ENCODE peak calls at places on chromosomes 13 and 19, in six cellular contexts. I is GM23248, Z is MM.1S, L is SK-N-SH, J is neural progenitor cell, O is PC-3. G is an unnamed sample. For H3F3A, the result is how much of the 10 kb centered on the place peaks cover.

GRCh38 chr13:49641810-49642291 is 13.5 kb downstream of the ARL11 start:
- DNase-seq in Z (no peak), J (no peak), O (peak), I (peak), L (no peak), G (no peak)

GRCh38 chr13:76992548-76993001 is 694 bp downstream of the CLN5 start:
- DNase-seq in L (peak), I (peak), J (peak), Z (peak), O (peak), G (peak)

GRCh38 chr13:72539925-72540324 is 187.5 kb downstream of the MZT1 start:
- DNase-seq in I (no peak), J (no peak), O (no peak), Z (no peak), L (no peak), G (no peak)

GRCh38 chr19:3024870-3025515 is 4.1 kb downstream of the TLE2 start:
- DNase-seq in O (no peak), L (peak), Z (no peak), J (peak), I (no peak), G (peak)

GRCh38 chr13:97395437-97396136 is 38.4 kb upstream of the RAP2A start:
- DNase-seq in I (peak), O (peak), Z (no peak), L (no peak), J (no peak), G (no peak)

GRCh38 chr13:110245421-110245899 is 61.5 kb downstream of the COL4A1 start:
- DNase-seq in L (peak), J (no peak), I (peak), Z (no peak), O (no peak), G (no peak)

GRCh38 chr13:94481966-94482365 is 2.5 kb upstream of the DCT start:
- DNase-seq in Z (no peak), L (no peak), J (no peak), I (peak), O (peak), G (no peak)

GRCh38 chr13:71252191-71252704 is 614.8 kb downstream of the DACH1 start:
- DNase-seq in Z (no peak), J (no peak), L (no peak), I (no peak), O (peak), G (no peak)

GRCh38 chr19:1566392-1567115 is 1.6 kb downstream of the MEX3D start:
- DNase-seq in J (peak), L (peak), O (peak), I (peak), Z (no peak), G (peak)

GRCh38 chr13:43905435-43906031 is 25.8 kb downstream of the LACC1 start:
- DNase-seq in I (peak), J (peak), L (peak), O (peak), Z (peak), G (peak)

GRCh38 chr13:64551755-64552154 is 2678.4 kb downstream of the PCDH9 start:
- DNase-seq in J (no peak), Z (no peak), L (no peak), I (peak), O (peak), G (no peak)

GRCh38 chr19:45901432-45901903 is 945 bp downstream of the MYPOP start:
- DNase-seq in Z (no peak), J (peak), L (peak), O (no peak), I (peak), G (peak)

DNA sequence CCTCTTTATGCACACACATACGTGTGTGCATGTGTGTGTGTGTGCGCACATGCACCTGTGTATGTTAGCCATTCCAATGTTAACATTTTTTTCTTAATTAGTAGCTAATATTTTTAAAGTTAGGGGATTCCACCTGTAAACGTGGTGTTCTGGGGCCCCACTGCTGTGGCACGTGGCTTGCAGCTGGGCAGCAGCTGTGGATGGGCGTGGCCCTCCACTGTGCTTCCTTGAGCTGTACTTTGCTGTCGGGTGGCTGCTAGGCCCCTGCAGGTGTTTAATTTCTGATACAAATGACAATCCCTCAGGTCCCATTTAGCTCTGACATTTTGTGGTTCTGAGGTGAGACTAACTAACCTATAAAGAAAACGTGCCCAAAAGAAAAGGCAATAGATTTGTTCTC is 58.9 kb upstream of the GJB6 start:
- DNase-seq in L (no peak), O (no peak), Z (peak), I (no peak), J (no peak), G (no peak)
- TF ChIP-seq EZH2phosphoT487 in L (no peak), O (no peak), Z (no peak), I (no peak), J (no peak), G (no peak)

GRCh38 chr19:11127905-11128304 is 27.7 kb downstream of the SPC24 start:
- DNase-seq in L (no peak), J (no peak), I (no peak), Z (no peak), O (no peak), G (no peak)
- H3F3A ChIP-seq in L (under half), J (half or more), I (under half), Z (under half), O (under half), G (half or more)

GRCh38 chr19:49850221-49850486 is 805 bp upstream of the PTOV1 start:
- DNase-seq in I (no peak), O (no peak), Z (no peak), J (no peak), L (no peak), G (no peak)

GRCh38 chr19:49846408-49846807 is 4.6 kb upstream of the PTOV1 start:
- DNase-seq in I (no peak), Z (no peak), L (no peak), O (no peak), J (no peak), G (no peak)

GRCh38 chr19:49849433-49850220 is 1.3 kb upstream of the PTOV1 start:
- DNase-seq in J (no peak), Z (no peak), O (no peak), I (no peak), L (no peak), G (no peak)

GRCh38 chr19:49848938-49849337 is 2.0 kb upstream of the PTOV1 start:
- DNase-seq in O (peak), L (no peak), J (no peak), Z (no peak), I (no peak), G (no peak)

DNA sequence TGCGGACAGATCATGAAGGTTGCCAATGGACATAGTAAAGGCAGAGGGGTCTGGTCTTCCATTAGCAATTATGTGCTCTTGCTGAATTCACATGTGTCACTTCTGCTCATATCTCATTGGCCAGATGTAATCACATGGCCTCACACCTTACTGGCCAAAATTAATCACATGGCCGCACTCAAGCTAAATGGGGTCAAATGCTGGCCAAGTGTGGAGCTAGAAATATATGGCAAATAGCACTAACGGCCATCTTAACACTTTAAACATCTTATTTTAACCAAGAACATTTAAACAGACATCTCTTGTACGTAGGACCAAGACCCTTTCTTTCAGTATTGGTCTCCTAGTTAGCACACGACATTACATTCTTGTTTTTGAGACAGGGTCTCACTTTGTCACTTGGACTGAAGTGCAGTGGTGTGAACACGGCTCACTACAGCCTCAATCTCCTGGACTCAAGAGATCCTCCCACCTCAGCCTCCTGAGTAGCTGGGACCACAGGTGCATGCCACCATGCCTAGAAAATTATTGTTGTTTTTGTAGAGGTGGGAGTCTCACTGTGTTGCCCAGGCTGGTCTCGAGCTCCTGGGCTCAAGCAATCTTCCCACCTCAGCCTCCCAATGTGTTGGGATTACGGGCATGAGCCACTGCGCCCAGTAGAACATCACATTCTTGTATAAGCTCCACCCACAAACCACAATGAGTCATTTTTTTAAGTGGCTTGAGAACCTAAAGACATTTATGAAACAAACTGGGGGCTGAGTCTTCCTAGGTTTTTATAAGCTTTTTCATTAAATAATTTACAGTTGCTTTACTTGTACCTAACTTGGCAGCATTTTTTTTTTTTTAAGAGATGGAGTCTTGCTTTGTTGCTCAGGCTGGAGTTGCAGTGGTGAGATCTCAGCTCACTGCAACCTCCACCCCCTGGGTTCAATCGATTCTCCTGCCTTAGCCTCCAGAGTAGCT is 2.9 kb upstream of the PTOV1 start:
- DNase-seq in I (peak), J (no peak), O (peak), Z (no peak), L (no peak), G (no peak)
- TF ChIP-seq EZH2phosphoT487 in I (no peak), J (no peak), O (no peak), Z (no peak), L (no peak), G (no peak)

DNA sequence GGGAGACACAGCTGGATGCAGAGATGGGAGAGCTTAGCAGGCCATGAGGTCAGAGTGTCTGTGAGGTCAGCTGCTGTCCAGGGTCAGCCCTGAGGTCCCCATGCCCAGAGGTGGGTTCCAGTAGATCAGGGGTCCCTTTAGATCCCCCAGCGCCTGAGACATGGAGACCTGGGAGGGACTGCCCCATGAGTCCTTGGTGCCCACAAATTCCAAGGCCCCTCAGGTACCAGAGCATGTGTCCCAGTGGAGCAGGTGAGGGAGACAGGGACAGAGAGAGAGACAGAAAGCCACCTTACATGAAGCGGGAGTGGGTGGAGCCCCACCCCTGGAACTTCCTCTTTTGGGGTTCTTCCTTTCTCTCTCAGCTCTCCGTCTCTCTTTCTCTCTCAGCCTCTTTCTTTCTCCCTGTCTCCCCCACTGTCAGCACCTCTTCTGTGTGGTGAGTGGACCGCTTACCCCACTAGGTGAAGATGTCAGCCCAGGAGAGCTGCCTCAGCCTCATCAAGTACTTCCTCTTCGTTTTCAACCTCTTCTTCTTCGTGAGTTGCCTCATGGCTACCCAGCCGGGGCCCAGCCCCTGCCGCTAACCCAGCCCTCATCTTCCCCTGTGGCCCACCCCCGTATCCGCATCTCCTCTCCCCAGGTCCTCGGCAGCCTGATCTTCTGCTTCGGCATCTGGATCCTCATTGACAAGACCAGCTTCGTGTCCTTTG is at the start of gene CD37:
- DNase-seq in O (no peak), L (no peak), I (no peak), J (no peak), Z (no peak), G (no peak)
- H3F3A ChIP-seq in O (under half), L (under half), I (under half), J (under half), Z (under half), G (under half)

DNA sequence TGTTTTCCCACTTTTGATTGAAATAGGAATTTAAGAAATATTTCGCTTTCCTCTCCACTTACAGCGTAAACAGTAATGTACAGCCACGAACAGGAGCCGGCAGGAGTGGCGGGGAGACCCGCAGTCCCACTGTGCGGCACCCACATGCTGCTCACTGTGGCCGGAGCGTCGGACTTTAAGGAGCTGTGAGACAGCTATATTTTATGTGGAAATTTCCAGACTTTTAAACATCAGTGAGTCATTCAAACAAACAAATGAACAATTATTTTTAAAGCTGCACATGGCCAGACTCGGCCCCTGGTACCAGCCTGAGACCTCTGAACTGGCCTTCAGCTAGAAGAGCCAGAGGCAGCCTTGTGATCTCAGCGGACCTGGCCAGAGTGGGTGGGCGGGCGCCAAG is 52.5 kb downstream of the CRYL1 start:
- DNase-seq in I (no peak), O (peak), L (no peak), J (no peak), Z (no peak), G (no peak)
- TF ChIP-seq EZH2phosphoT487 in I (no peak), O (no peak), L (no peak), J (no peak), Z (no peak), G (no peak)

GRCh38 chr19:44897835-44898234 is 6.8 kb downstream of the TOMM40 start:
- DNase-seq in L (no peak), J (no peak), O (no peak), Z (no peak), I (peak), G (no peak)
- H3F3A ChIP-seq in L (under half), J (under half), O (under half), Z (under half), I (under half), G (under half)

GRCh38 chr19:10104130-10104513 is 1.6 kb upstream of the ANGPTL6 start:
- DNase-seq in O (no peak), J (no peak), I (no peak), L (no peak), Z (no peak), G (no peak)

GRCh38 chr19:10100163-10100785 is 2.2 kb downstream of the ANGPTL6 start:
- DNase-seq in O (no peak), Z (no peak), L (no peak), I (no peak), J (no peak), G (no peak)

GRCh38 chr19:10104665-10105221 is 1.4 kb upstream of the PPAN start:
- DNase-seq in J (no peak), L (no peak), I (no peak), O (no peak), Z (no peak), G (no peak)

GRCh38 chr19:10105241-10106099 is 692 bp upstream of the PPAN start:
- DNase-seq in O (no peak), J (no peak), L (no peak), Z (no peak), I (peak), G (no peak)

DNA sequence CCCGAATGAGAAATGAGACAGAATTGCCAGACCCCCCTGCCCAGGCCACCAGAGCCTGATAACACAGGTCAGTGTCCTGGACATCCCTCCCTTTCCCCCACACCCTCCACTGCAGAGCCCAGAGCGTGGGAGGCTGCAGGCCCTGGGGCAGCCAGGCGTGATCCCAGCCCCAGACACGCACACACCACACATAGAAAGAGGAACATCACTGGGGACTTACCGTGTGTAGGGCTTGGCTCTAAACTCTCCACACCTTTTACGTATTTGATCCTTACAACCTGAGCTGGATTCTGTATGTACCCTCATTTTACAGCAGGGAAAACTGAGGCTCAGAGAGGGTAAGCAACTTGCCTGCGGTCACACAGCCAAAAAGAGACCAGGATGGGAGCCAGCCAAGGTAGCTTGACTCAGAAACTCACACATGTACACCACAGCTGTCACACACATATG is 334 bp upstream of the ANGPTL6 start:
- DNase-seq in Z (no peak), I (no peak), L (peak), O (no peak), J (no peak), G (no peak)
- TF ChIP-seq EZH2phosphoT487 in Z (no peak), I (no peak), L (no peak), O (no peak), J (no peak), G (no peak)

DNA sequence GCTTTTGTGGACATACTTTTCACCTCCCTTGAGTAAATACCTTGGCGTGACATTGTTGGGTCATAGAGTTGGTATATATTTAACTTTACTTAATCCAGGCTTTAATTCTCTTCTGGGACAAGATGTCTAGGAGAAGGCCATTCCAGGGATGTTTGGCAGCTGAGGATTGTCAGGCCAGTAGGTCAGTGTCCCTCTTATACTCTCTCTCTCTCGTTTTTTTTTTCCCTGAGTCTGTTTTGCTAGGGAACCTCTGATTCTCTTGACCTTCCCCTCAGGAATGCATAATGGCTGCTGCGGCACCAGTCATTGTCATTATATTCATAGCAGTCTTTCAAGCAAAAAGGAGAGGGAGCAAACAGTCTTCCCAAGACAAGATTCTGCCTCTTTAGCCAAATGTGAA is 48.8 kb downstream of the BICRA start:
- DNase-seq in J (no peak), Z (no peak), L (no peak), I (no peak), O (no peak), G (no peak)
- H3F3A ChIP-seq in J (under half), Z (under half), L (under half), I (under half), O (under half), G (under half)

GRCh38 chr19:47573076-47574026 is at the start of gene ZNF541:
- DNase-seq in O (no peak), L (peak), I (peak), J (no peak), Z (no peak), G (peak)
- TF ChIP-seq EZH2phosphoT487 in O (no peak), L (no peak), I (no peak), J (no peak), Z (no peak), G (no peak)

G was measured in GM23338.